ENCODE peak calls at places on chromosomes 1 and 21, in six cellular contexts. One of them, this sample, is unnamed.

GRCh38 chr1:172898866-172899265 is 151.9 kb downstream of the TNFSF18 start:
- DNase-seq in astrocyte: peak
- DNase-seq in endothelial cell of umbilical vein: no peak
- DNase-seq in NT2/D1: no peak
- DNase-seq in fibroblast of lung: peak
- DNase-seq in colonic mucosa: no peak
- DNase-seq in this sample: no peak

GRCh38 chr1:224457782-224458144 is 23.2 kb upstream of the WDR26 start:
- DNase-seq in astrocyte: no peak
- DNase-seq in endothelial cell of umbilical vein: no peak
- DNase-seq in NT2/D1: no peak
- DNase-seq in fibroblast of lung: no peak
- DNase-seq in colonic mucosa: no peak
- DNase-seq in this sample: no peak

GRCh38 chr1:181151378-181152326 is 63.2 kb downstream of the IER5 start:
- DNase-seq in astrocyte: peak
- DNase-seq in endothelial cell of umbilical vein: no peak
- DNase-seq in NT2/D1: no peak
- DNase-seq in fibroblast of lung: peak
- DNase-seq in colonic mucosa: no peak
- DNase-seq in this sample: no peak

GRCh38 chr1:152861374-152861773 is 1.6 kb downstream of the LCE7A start:
- DNase-seq in astrocyte: no peak
- DNase-seq in endothelial cell of umbilical vein: no peak
- DNase-seq in NT2/D1: no peak
- DNase-seq in fibroblast of lung: no peak
- DNase-seq in colonic mucosa: no peak
- DNase-seq in this sample: no peak

GRCh38 chr21:39673736-39674135 is 61.0 kb downstream of the B3GALT5 start:
- DNase-seq in astrocyte: no peak
- DNase-seq in endothelial cell of umbilical vein: no peak
- DNase-seq in NT2/D1: no peak
- DNase-seq in fibroblast of lung: no peak
- DNase-seq in colonic mucosa: no peak
- DNase-seq in this sample: no peak

GRCh38 chr1:42165511-42166210 is 1.1 kb upstream of the GUCA2A start:
- DNase-seq in astrocyte: peak
- DNase-seq in endothelial cell of umbilical vein: peak
- DNase-seq in NT2/D1: peak
- DNase-seq in fibroblast of lung: peak
- DNase-seq in colonic mucosa: peak
- DNase-seq in this sample: peak

GRCh38 chr1:95806171-95806570 is 572.2 kb downstream of the RWDD3 start:
- DNase-seq in astrocyte: no peak
- DNase-seq in endothelial cell of umbilical vein: no peak
- DNase-seq in NT2/D1: no peak
- DNase-seq in fibroblast of lung: no peak
- DNase-seq in colonic mucosa: no peak
- DNase-seq in this sample: no peak

GRCh38 chr1:8368956-8369639 is 51.2 kb downstream of the SLC45A1 start:
- DNase-seq in astrocyte: no peak
- DNase-seq in endothelial cell of umbilical vein: no peak
- DNase-seq in NT2/D1: no peak
- DNase-seq in fibroblast of lung: no peak
- DNase-seq in colonic mucosa: no peak
- DNase-seq in this sample: no peak

GRCh38 chr1:234729566-234729965 is 119.6 kb upstream of the IRF2BP2 start:
- DNase-seq in astrocyte: peak
- DNase-seq in endothelial cell of umbilical vein: no peak
- DNase-seq in NT2/D1: no peak
- DNase-seq in fibroblast of lung: no peak
- DNase-seq in colonic mucosa: no peak
- DNase-seq in this sample: peak

GRCh38 chr1:71532343-71532742 is 451.5 kb upstream of the ZRANB2 start:
- DNase-seq in astrocyte: no peak
- DNase-seq in endothelial cell of umbilical vein: no peak
- DNase-seq in NT2/D1: no peak
- DNase-seq in fibroblast of lung: no peak
- DNase-seq in colonic mucosa: no peak
- DNase-seq in this sample: no peak

GRCh38 chr1:228457396-228458176 is 29.6 kb upstream of the RNF187 start:
- DNase-seq in astrocyte: peak
- DNase-seq in endothelial cell of umbilical vein: peak
- DNase-seq in NT2/D1: peak
- DNase-seq in fibroblast of lung: peak
- DNase-seq in colonic mucosa: peak
- DNase-seq in this sample: peak

GRCh38 chr1:119068427-119068826 is 72.0 kb downstream of the WARS2 start:
- DNase-seq in astrocyte: no peak
- DNase-seq in endothelial cell of umbilical vein: no peak
- DNase-seq in NT2/D1: no peak
- DNase-seq in fibroblast of lung: no peak
- DNase-seq in colonic mucosa: no peak
- DNase-seq in this sample: peak

GRCh38 chr21:44704636-44705001 is 6.8 kb downstream of the TSPEAR start:
- DNase-seq in astrocyte: no peak
- DNase-seq in endothelial cell of umbilical vein: no peak
- DNase-seq in NT2/D1: no peak
- DNase-seq in fibroblast of lung: no peak
- DNase-seq in colonic mucosa: peak
- DNase-seq in this sample: no peak

GRCh38 chr1:244969355-244970235 is 105.3 kb upstream of the HNRNPU start:
- DNase-seq in astrocyte: peak
- DNase-seq in endothelial cell of umbilical vein: peak
- DNase-seq in NT2/D1: peak
- DNase-seq in fibroblast of lung: peak
- DNase-seq in colonic mucosa: peak
- DNase-seq in this sample: peak

GRCh38 chr1:39452081-39452480 is 39.4 kb upstream of the BMP8A start:
- DNase-seq in astrocyte: no peak
- DNase-seq in endothelial cell of umbilical vein: no peak
- DNase-seq in NT2/D1: no peak
- DNase-seq in fibroblast of lung: no peak
- DNase-seq in colonic mucosa: no peak
- DNase-seq in this sample: no peak

GRCh38 chr1:220803401-220804201 is 16.9 kb downstream of the MTARC1 start:
- DNase-seq in astrocyte: no peak
- DNase-seq in endothelial cell of umbilical vein: peak
- DNase-seq in NT2/D1: no peak
- DNase-seq in fibroblast of lung: peak
- DNase-seq in colonic mucosa: peak
- DNase-seq in this sample: peak

GRCh38 chr1:162212713-162213112 is 143.2 kb downstream of the NOS1AP start:
- DNase-seq in astrocyte: no peak
- DNase-seq in endothelial cell of umbilical vein: no peak
- DNase-seq in NT2/D1: no peak
- DNase-seq in fibroblast of lung: no peak
- DNase-seq in colonic mucosa: peak
- DNase-seq in this sample: no peak

GRCh38 chr1:10059329-10059691 is 26.6 kb downstream of the UBE4B start:
- DNase-seq in astrocyte: no peak
- DNase-seq in endothelial cell of umbilical vein: no peak
- DNase-seq in NT2/D1: no peak
- DNase-seq in fibroblast of lung: no peak
- DNase-seq in colonic mucosa: no peak
- DNase-seq in this sample: no peak

GRCh38 chr1:226687476-226687875 is 51.6 kb downstream of the ITPKB start:
- DNase-seq in astrocyte: no peak
- DNase-seq in endothelial cell of umbilical vein: no peak
- DNase-seq in NT2/D1: no peak
- DNase-seq in fibroblast of lung: no peak
- DNase-seq in colonic mucosa: no peak
- DNase-seq in this sample: no peak

GRCh38 chr1:33985166-33985565 is 121.3 kb downstream of the HMGB4 start:
- DNase-seq in astrocyte: peak
- DNase-seq in endothelial cell of umbilical vein: no peak
- DNase-seq in NT2/D1: no peak
- DNase-seq in fibroblast of lung: no peak
- DNase-seq in colonic mucosa: no peak
- DNase-seq in this sample: peak

GRCh38 chr1:118788372-118788955 is 199.7 kb downstream of the TBX15 start:
- DNase-seq in astrocyte: peak
- DNase-seq in endothelial cell of umbilical vein: no peak
- DNase-seq in NT2/D1: no peak
- DNase-seq in fibroblast of lung: peak
- DNase-seq in colonic mucosa: no peak
- DNase-seq in this sample: no peak

GRCh38 chr1:238652346-238652968 is 733.9 kb upstream of the CHRM3 start:
- DNase-seq in astrocyte: peak
- DNase-seq in endothelial cell of umbilical vein: no peak
- DNase-seq in NT2/D1: no peak
- DNase-seq in fibroblast of lung: peak
- DNase-seq in colonic mucosa: no peak
- DNase-seq in this sample: peak

GRCh38 chr21:39661121-39661520 is 48.4 kb downstream of the B3GALT5 start:
- DNase-seq in astrocyte: no peak
- DNase-seq in endothelial cell of umbilical vein: no peak
- DNase-seq in NT2/D1: no peak
- DNase-seq in fibroblast of lung: no peak
- DNase-seq in colonic mucosa: peak
- DNase-seq in this sample: no peak

GRCh38 chr1:62417351-62417999 is 19.4 kb upstream of the USP1 start:
- DNase-seq in astrocyte: peak
- DNase-seq in endothelial cell of umbilical vein: no peak
- DNase-seq in NT2/D1: no peak
- DNase-seq in fibroblast of lung: peak
- DNase-seq in colonic mucosa: no peak
- DNase-seq in this sample: peak

GRCh38 chr1:32170991-32171390 is 8.5 kb upstream of the TXLNA start:
- DNase-seq in astrocyte: no peak
- DNase-seq in endothelial cell of umbilical vein: no peak
- DNase-seq in NT2/D1: no peak
- DNase-seq in fibroblast of lung: no peak
- DNase-seq in colonic mucosa: no peak
- DNase-seq in this sample: no peak

GRCh38 chr21:45392206-45392971 is 12.6 kb upstream of the COL18A1 start:
- DNase-seq in astrocyte: no peak
- DNase-seq in endothelial cell of umbilical vein: no peak
- DNase-seq in NT2/D1: no peak
- DNase-seq in fibroblast of lung: no peak
- DNase-seq in colonic mucosa: no peak
- DNase-seq in this sample: no peak

GRCh38 chr1:182408435-182409070 is 8.1 kb upstream of the TEDDM1 start:
- DNase-seq in astrocyte: no peak
- DNase-seq in endothelial cell of umbilical vein: no peak
- DNase-seq in NT2/D1: no peak
- DNase-seq in fibroblast of lung: no peak
- DNase-seq in colonic mucosa: peak
- DNase-seq in this sample: no peak

GRCh38 chr1:216140650-216141547 is 282.3 kb downstream of the USH2A start:
- DNase-seq in astrocyte: no peak
- DNase-seq in endothelial cell of umbilical vein: no peak
- DNase-seq in NT2/D1: no peak
- DNase-seq in fibroblast of lung: peak
- DNase-seq in colonic mucosa: no peak
- DNase-seq in this sample: peak

GRCh38 chr1:216144661-216145450 is 278.4 kb downstream of the USH2A start:
- DNase-seq in astrocyte: no peak
- DNase-seq in endothelial cell of umbilical vein: no peak
- DNase-seq in NT2/D1: no peak
- DNase-seq in fibroblast of lung: no peak
- DNase-seq in colonic mucosa: no peak
- DNase-seq in this sample: no peak
- H3K9ac ChIP-seq in astrocyte: no peak
- H3K9ac ChIP-seq in endothelial cell of umbilical vein: no peak
- H3K9ac ChIP-seq in NT2/D1: no peak
- H3K9ac ChIP-seq in fibroblast of lung: no peak
- H3K9ac ChIP-seq in colonic mucosa: no peak
- H3K9ac ChIP-seq in this sample: no peak

GRCh38 chr1:201465698-201466290 is 3.2 kb downstream of the PHLDA3 start:
- DNase-seq in astrocyte: no peak
- DNase-seq in endothelial cell of umbilical vein: no peak
- DNase-seq in NT2/D1: no peak
- DNase-seq in fibroblast of lung: no peak
- DNase-seq in colonic mucosa: no peak
- DNase-seq in this sample: no peak
- H3K9ac ChIP-seq in astrocyte: peak
- H3K9ac ChIP-seq in endothelial cell of umbilical vein: no peak
- H3K9ac ChIP-seq in NT2/D1: no peak
- H3K9ac ChIP-seq in fibroblast of lung: no peak
- H3K9ac ChIP-seq in colonic mucosa: no peak
- H3K9ac ChIP-seq in this sample: peak

DNA sequence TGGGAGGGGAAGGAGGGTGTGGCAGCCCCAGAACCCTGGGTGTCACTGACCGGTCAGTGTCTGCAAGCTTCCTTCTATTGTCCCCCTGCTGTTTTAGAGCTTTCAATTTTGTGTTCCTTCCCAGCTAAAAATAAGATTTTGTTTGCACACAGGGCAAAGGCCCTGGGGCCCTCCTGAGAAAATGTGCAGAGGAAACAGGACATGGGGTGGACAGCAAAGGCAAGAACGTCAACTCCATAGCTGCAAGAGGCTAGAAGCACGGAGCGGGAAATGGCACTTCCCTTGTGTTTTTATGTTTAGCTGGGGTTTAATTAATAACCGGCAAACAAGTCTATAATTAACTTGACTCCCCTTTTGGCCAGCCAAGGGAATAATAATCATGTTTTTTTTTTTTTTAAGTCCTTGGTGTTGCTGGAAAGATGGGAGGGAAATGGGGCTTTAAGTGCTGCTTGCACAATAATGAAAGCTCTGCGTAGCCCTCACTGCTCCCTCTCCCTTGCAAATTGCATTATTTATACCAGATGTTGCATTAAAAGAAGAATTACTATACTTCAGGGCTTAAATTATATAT is 261.4 kb upstream of the USP24 start:
- DNase-seq in astrocyte: no peak
- DNase-seq in endothelial cell of umbilical vein: no peak
- DNase-seq in NT2/D1: no peak
- DNase-seq in fibroblast of lung: peak
- DNase-seq in colonic mucosa: no peak
- DNase-seq in this sample: peak
- H3K9ac ChIP-seq in astrocyte: no peak
- H3K9ac ChIP-seq in endothelial cell of umbilical vein: no peak
- H3K9ac ChIP-seq in NT2/D1: no peak
- H3K9ac ChIP-seq in fibroblast of lung: no peak
- H3K9ac ChIP-seq in colonic mucosa: no peak
- H3K9ac ChIP-seq in this sample: no peak

DNA sequence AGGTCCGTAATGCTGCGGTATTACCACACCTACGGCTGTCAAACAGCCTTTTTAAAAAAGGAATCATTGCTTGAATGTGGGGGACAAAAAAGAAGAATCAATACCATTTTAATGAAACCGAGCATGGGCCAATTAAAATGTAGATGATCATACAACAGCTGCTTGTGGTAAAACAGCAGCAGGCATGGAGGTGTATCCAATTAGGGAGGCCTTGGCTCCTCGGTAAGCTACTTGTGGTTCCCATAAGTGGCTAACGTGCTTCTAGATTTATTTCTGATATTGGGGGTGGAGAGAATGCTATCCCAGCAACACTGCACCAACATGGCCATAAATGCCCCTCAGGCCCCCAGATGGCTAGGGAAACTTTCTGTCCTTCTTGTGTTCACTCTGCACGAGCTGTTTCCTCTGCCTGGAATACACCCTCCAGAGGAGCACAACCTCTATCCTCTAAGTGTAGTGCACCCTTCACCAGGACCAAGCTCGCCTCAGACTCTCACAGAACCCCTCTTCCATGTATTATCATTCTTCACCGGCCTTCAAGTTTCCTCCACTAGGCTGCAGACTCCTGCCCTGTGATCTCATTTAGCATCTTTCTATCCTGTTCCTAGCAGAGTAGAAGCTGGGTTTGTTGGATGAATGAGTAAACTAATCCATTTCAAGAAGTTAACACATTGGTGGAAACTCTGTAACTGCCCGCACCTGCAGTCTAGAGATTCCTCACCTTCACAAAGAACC is 1.6 kb downstream of the PTPN14 start:
- DNase-seq in astrocyte: no peak
- DNase-seq in endothelial cell of umbilical vein: peak
- DNase-seq in NT2/D1: peak
- DNase-seq in fibroblast of lung: peak
- DNase-seq in colonic mucosa: no peak
- DNase-seq in this sample: peak
- H3K9ac ChIP-seq in astrocyte: peak
- H3K9ac ChIP-seq in endothelial cell of umbilical vein: peak
- H3K9ac ChIP-seq in NT2/D1: peak
- H3K9ac ChIP-seq in fibroblast of lung: no peak
- H3K9ac ChIP-seq in colonic mucosa: peak
- H3K9ac ChIP-seq in this sample: peak